ENCODE peak calls at places on chromosomes 11 and 22, in four cellular contexts. T is GF-D8; B is stimulated activated CD8-positive, alpha-beta memory T cell treated with anti-CD3 and anti-CD28 coated beads, Interleukin-15, amount 100 ng/mL, for 24 hours; M is SIG-M5. L is an unnamed sample.

GRCh38 chr22:28019360-28019759 is 100.3 kb upstream of the PITPNB start:
- DNase-seq in T (no peak), M (no peak), B (no peak), L (peak; percentile 42)

GRCh38 chr11:124672531-124673215 is 866 bp downstream of the SIAE start:
- DNase-seq in M (no peak), B (no peak), T (no peak), L (no peak)

GRCh38 chr11:12802418-12803085 is 128.3 kb downstream of the TEAD1 start:
- DNase-seq in T (no peak), B (no peak), M (no peak), L (no peak)

GRCh38 chr22:25382762-25383161 is 163.3 kb downstream of the CRYBB2 start:
- DNase-seq in B (no peak), T (no peak), M (no peak), L (no peak)

GRCh38 chr22:29837780-29838598 is at the start of gene ASCC2:
- DNase-seq in M (peak; percentile 87), B (peak; percentile 97), T (peak; percentile 95), L (peak; percentile 98)

GRCh38 chr11:128761339-128761738 is 67.5 kb downstream of the FLI1 start:
- DNase-seq in T (no peak), M (no peak), B (no peak), L (no peak)

GRCh38 chr22:24232725-24233124 is 12.2 kb downstream of the GGT5 start:
- DNase-seq in T (no peak), M (no peak), B (no peak), L (no peak)

GRCh38 chr22:41636467-41636866 is 15.4 kb downstream of the XRCC6 start:
- DNase-seq in T (no peak), B (no peak), M (no peak), L (no peak)

GRCh38 chr11:12248330-12248729 is 129.0 kb upstream of the PARVA start:
- DNase-seq in M (no peak), T (no peak), B (no peak), L (no peak)

GRCh38 chr11:62856333-62856910 is 17.0 kb upstream of the WDR74 start:
- DNase-seq in M (no peak), T (no peak), B (no peak), L (peak; percentile 41)

GRCh38 chr22:48870436-48870835 is 957.2 kb downstream of the BRD1 start:
- DNase-seq in T (no peak), B (no peak), M (no peak), L (no peak)

GRCh38 chr11:35289821-35290220 is 129.5 kb downstream of the SLC1A2 start:
- DNase-seq in M (no peak), T (no peak), B (no peak), L (peak; percentile 56)

GRCh38 chr22:44429941-44430587 is 68.0 kb downstream of the RTL6 start:
- DNase-seq in T (no peak), B (no peak), M (no peak), L (no peak)

GRCh38 chr22:43539572-43540533 is 128.0 kb downstream of the MPPED1 start:
- DNase-seq in M (no peak), T (no peak), B (no peak), L (no peak)

GRCh38 chr22:30732426-30732825 is 37.8 kb downstream of the OSBP2 start:
- DNase-seq in B (no peak), T (no peak), M (no peak), L (no peak)

GRCh38 chr22:44180706-44181032 is at the start of gene PARVG:
- DNase-seq in B (no peak), T (peak; percentile 43), M (no peak), L (peak; percentile 50)

GRCh38 chr11:95922536-95923440 is 1.1 kb downstream of the MTMR2 start:
- DNase-seq in M (no peak), T (no peak), B (no peak), L (no peak)

GRCh38 chr22:41976070-41976901 is 7.0 kb downstream of the SEPTIN3 start:
- DNase-seq in M (no peak), T (no peak), B (no peak), L (no peak)

GRCh38 chr11:19553683-19554333 is 158.8 kb upstream of the NAV2 start:
- DNase-seq in B (peak; percentile 55), M (no peak), T (no peak), L (peak; percentile 34)

L was measured in MV-4-11.